ENCODE peak calls at places on chromosomes 7 and 10, in six cellular contexts. Z is NCI-H1105 treated with DMSO at 0.1 percent for 48 hours; A is nephron progenitor cell; Y is activated CD4-positive, alpha-beta T cell treated with anti-CD3 and anti-CD28 coated beads, Interleukin-2, amount 10 ng/mL, durations not matched to agents 7 days and 5 days; K is NCI-H1417; H is fibroblast of villous mesenchyme. E is an unnamed sample.

GRCh38 chr7:81299711-81300110 is 380.9 kb upstream of the SEMA3C start:
- DNase-seq in Z (no peak), A (no peak), Y (no peak), K (no peak), H (no peak), E (no peak)

GRCh38 chr10:8921583-8921982 is 867.1 kb downstream of the GATA3 start:
- DNase-seq in Z (no peak), A (no peak), Y (no peak), K (no peak), H (no peak), E (no peak)

GRCh38 chr10:10533417-10533816 is 484.3 kb upstream of the CELF2 start:
- DNase-seq in Z (no peak), A (no peak), Y (no peak), K (no peak), H (peak), E (no peak)

GRCh38 chr7:150450491-150450992 is at the start of gene GIMAP8:
- DNase-seq in Z (no peak), A (no peak), Y (peak), K (no peak), H (no peak), E (no peak)

GRCh38 chr7:153044981-153045380 is 285.4 kb downstream of the ACTR3B start:
- DNase-seq in Z (no peak), A (no peak), Y (no peak), K (no peak), H (no peak), E (peak)

GRCh38 chr10:127278001-127278400 is 81.6 kb upstream of the INSYN2A start:
- DNase-seq in Z (no peak), A (no peak), Y (no peak), K (no peak), H (no peak), E (no peak)

GRCh38 chr10:61747341-61747740 is 84.6 kb downstream of the CABCOCO1 start:
- DNase-seq in Z (no peak), A (no peak), Y (no peak), K (no peak), H (peak), E (no peak)

GRCh38 chr10:80464557-80465466 is 10.7 kb downstream of the TSPAN14 start:
- DNase-seq in Z (peak), A (peak), Y (no peak), K (no peak), H (no peak), E (peak)

GRCh38 chr10:70299876-70300275 is 16.1 kb upstream of the NPFFR1 start:
- DNase-seq in Z (no peak), A (no peak), Y (no peak), K (no peak), H (no peak), E (no peak)

GRCh38 chr10:67239864-67240497 is 314.1 kb downstream of the LRRTM3 start:
- DNase-seq in Z (no peak), A (no peak), Y (no peak), K (no peak), H (no peak), E (no peak)